ENCODE peak calls at places on chromosomes 11 and 22, in six cellular contexts. One of them, this sample, is unnamed.
A peak's percentile ranks its signal among the peaks of the same experiment; 100 is the strongest.

GRCh38 chr11:34274712-34275398 is 83.0 kb downstream of the ABTB2 start:
- DNase-seq in H1: no peak
- DNase-seq in IMR-90: peak; percentile 98
- DNase-seq in mesenchymal stem cell: peak; percentile 62
- DNase-seq in neuronal stem cell: no peak
- DNase-seq in H9: no peak
- DNase-seq in this sample: peak; percentile 100

GRCh38 chr22:44166877-44167276 is 13.8 kb upstream of the PARVG start:
- DNase-seq in H9: no peak
- DNase-seq in H1: no peak
- DNase-seq in mesenchymal stem cell: no peak
- DNase-seq in neuronal stem cell: no peak
- DNase-seq in IMR-90: no peak
- DNase-seq in this sample: no peak

GRCh38 chr11:87428266-87428665 is 390.5 kb downstream of the TMEM135 start:
- DNase-seq in IMR-90: peak; percentile 61
- DNase-seq in H9: no peak
- DNase-seq in mesenchymal stem cell: no peak
- DNase-seq in H1: no peak
- DNase-seq in neuronal stem cell: no peak
- DNase-seq in this sample: peak; percentile 29

GRCh38 chr11:41281131-41281742 is 178.2 kb downstream of the LRRC4C start:
- DNase-seq in H9: no peak
- DNase-seq in mesenchymal stem cell: peak; percentile 13
- DNase-seq in neuronal stem cell: no peak
- DNase-seq in H1: no peak
- DNase-seq in IMR-90: no peak
- DNase-seq in this sample: no peak

GRCh38 chr22:44684506-44685383 is 17.3 kb upstream of the PRR5 start:
- DNase-seq in H9: peak; percentile 95
- DNase-seq in IMR-90: peak; percentile 95
- DNase-seq in H1: peak; percentile 92
- DNase-seq in mesenchymal stem cell: peak; percentile 98
- DNase-seq in neuronal stem cell: peak; percentile 85
- DNase-seq in this sample: peak; percentile 90

GRCh38 chr22:19717691-19718254 is 3.5 kb downstream of the SEPTIN5 start:
- DNase-seq in IMR-90: peak; percentile 52
- DNase-seq in neuronal stem cell: no peak
- DNase-seq in H9: peak; percentile 65
- DNase-seq in H1: peak; percentile 92
- DNase-seq in mesenchymal stem cell: peak; percentile 54
- DNase-seq in this sample: peak; percentile 60

GRCh38 chr11:128686745-128687177 is 7.1 kb upstream of the FLI1 start:
- DNase-seq in H9: peak; percentile 59
- DNase-seq in mesenchymal stem cell: peak; percentile 58
- DNase-seq in IMR-90: peak; percentile 50
- DNase-seq in H1: peak; percentile 71
- DNase-seq in neuronal stem cell: no peak
- DNase-seq in this sample: peak; percentile 5

GRCh38 chr22:38291201-38291777 is 18.5 kb upstream of the TMEM184B start:
- DNase-seq in H9: no peak
- DNase-seq in IMR-90: no peak
- DNase-seq in H1: no peak
- DNase-seq in mesenchymal stem cell: no peak
- DNase-seq in neuronal stem cell: no peak
- DNase-seq in this sample: no peak

GRCh38 chr11:122784325-122785155 is 53.8 kb upstream of the CRTAM start:
- DNase-seq in neuronal stem cell: no peak
- DNase-seq in IMR-90: peak; percentile 98
- DNase-seq in H9: no peak
- DNase-seq in H1: no peak
- DNase-seq in mesenchymal stem cell: peak; percentile 88
- DNase-seq in this sample: peak; percentile 95

GRCh38 chr22:49270595-49271368 is 556.9 kb downstream of the BRD1 start:
- DNase-seq in mesenchymal stem cell: no peak
- DNase-seq in neuronal stem cell: no peak
- DNase-seq in IMR-90: no peak
- DNase-seq in H1: no peak
- DNase-seq in H9: no peak
- DNase-seq in this sample: no peak

GRCh38 chr11:117905524-117905923 is 23.7 kb downstream of the TMPRSS13 start:
- DNase-seq in neuronal stem cell: no peak
- DNase-seq in IMR-90: no peak
- DNase-seq in mesenchymal stem cell: no peak
- DNase-seq in H9: no peak
- DNase-seq in H1: no peak
- DNase-seq in this sample: no peak

GRCh38 chr11:48134221-48134922 is 82.2 kb upstream of the OR4B1 start:
- DNase-seq in H9: no peak
- DNase-seq in mesenchymal stem cell: no peak
- DNase-seq in neuronal stem cell: no peak
- DNase-seq in H1: no peak
- DNase-seq in IMR-90: no peak
- DNase-seq in this sample: peak; percentile 33

GRCh38 chr22:19750666-19751490 is 9.7 kb upstream of the TBX1 start:
- DNase-seq in neuronal stem cell: no peak
- DNase-seq in H9: no peak
- DNase-seq in H1: no peak
- DNase-seq in IMR-90: peak; percentile 76
- DNase-seq in mesenchymal stem cell: peak; percentile 49
- DNase-seq in this sample: no peak

GRCh38 chr11:57566035-57566504 is 1.4 kb downstream of the UBE2L6 start:
- DNase-seq in IMR-90: peak; percentile 63
- DNase-seq in neuronal stem cell: no peak
- DNase-seq in H1: no peak
- DNase-seq in mesenchymal stem cell: peak; percentile 80
- DNase-seq in H9: no peak
- DNase-seq in this sample: peak; percentile 51

GRCh38 chr11:122803716-122804115 is 34.6 kb upstream of the CRTAM start:
- DNase-seq in neuronal stem cell: no peak
- DNase-seq in mesenchymal stem cell: no peak
- DNase-seq in H1: no peak
- DNase-seq in H9: no peak
- DNase-seq in IMR-90: no peak
- DNase-seq in this sample: peak; percentile 82

GRCh38 chr11:22725079-22725478 is 58.7 kb downstream of the GAS2 start:
- DNase-seq in mesenchymal stem cell: no peak
- DNase-seq in neuronal stem cell: no peak
- DNase-seq in IMR-90: peak; percentile 1
- DNase-seq in H1: no peak
- DNase-seq in H9: no peak
- DNase-seq in this sample: no peak

GRCh38 chr11:123690490-123690889 is 36.1 kb upstream of the SCN3B start:
- DNase-seq in mesenchymal stem cell: no peak
- DNase-seq in neuronal stem cell: no peak
- DNase-seq in IMR-90: peak; percentile 63
- DNase-seq in H9: no peak
- DNase-seq in H1: no peak
- DNase-seq in this sample: no peak

GRCh38 chr11:72308226-72309073 is 64.5 kb upstream of the PHOX2A start:
- DNase-seq in H1: no peak
- DNase-seq in H9: no peak
- DNase-seq in mesenchymal stem cell: peak; percentile 43
- DNase-seq in neuronal stem cell: no peak
- DNase-seq in IMR-90: peak; percentile 98
- DNase-seq in this sample: peak; percentile 4

GRCh38 chr11:38384568-38384967 is 1786.5 kb upstream of the RAG2 start:
- DNase-seq in mesenchymal stem cell: no peak
- DNase-seq in IMR-90: no peak
- DNase-seq in H1: no peak
- DNase-seq in neuronal stem cell: no peak
- DNase-seq in H9: no peak
- DNase-seq in this sample: no peak

GRCh38 chr11:108466405-108466804 is 924 bp downstream of the C11orf65 start:
- DNase-seq in mesenchymal stem cell: no peak
- DNase-seq in neuronal stem cell: no peak
- DNase-seq in H9: no peak
- DNase-seq in H1: no peak
- DNase-seq in IMR-90: no peak
- DNase-seq in this sample: no peak

GRCh38 chr11:108472681-108473080 is 5.4 kb upstream of the C11orf65 start:
- DNase-seq in mesenchymal stem cell: no peak
- DNase-seq in H1: no peak
- DNase-seq in IMR-90: no peak
- DNase-seq in H9: no peak
- DNase-seq in neuronal stem cell: no peak
- DNase-seq in this sample: no peak

DNA sequence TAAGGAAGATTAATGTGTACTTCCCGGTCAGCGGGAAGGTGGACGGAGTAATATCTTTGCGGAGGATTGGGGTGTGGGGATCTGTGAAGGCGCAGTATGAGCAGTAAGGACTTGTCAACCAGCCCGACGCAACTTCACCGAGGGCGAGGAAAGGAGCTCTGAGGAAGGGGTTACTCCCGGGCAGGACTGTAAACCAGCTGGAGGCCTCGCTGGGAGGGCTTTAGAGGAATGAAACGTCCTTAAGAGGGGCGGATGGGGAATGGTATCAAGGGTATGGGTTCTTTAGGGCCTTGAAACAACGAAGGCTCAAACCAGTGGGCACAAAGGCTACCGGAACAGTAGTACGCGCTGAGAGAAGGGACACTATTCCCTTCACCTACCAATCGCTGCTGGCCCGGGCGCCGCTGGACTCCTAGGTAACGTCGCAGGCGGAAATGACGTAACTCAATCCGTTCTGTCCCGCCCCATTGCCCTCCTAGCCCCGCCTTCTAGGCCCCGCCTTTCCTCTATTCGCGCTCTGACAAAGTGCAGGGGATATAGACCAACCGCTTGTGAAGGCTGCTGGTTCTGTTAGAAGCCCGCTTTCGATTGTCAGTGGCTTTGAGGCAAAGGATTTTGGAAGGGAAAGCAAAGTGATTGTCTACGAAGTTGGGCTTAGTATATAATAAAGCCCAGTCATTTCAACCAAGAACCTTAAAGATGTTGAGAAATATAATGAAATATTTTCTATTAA is at the start of gene C11orf65:
- DNase-seq in neuronal stem cell: peak; percentile 93
- DNase-seq in H9: peak; percentile 96
- DNase-seq in H1: peak; percentile 96
- DNase-seq in mesenchymal stem cell: peak; percentile 98
- DNase-seq in IMR-90: peak; percentile 96
- DNase-seq in this sample: peak; percentile 99
- H4K8ac ChIP-seq in neuronal stem cell: no peak within 1 kb of the TSS
- H4K8ac ChIP-seq in H9: no peak within 1 kb of the TSS
- H4K8ac ChIP-seq in H1: peak within 1 kb of the TSS; percentile 95
- H4K8ac ChIP-seq in mesenchymal stem cell: peak within 1 kb of the TSS; percentile 83
- H4K8ac ChIP-seq in IMR-90: peak within 1 kb of the TSS; percentile 91
- H4K8ac ChIP-seq in this sample: peak within 1 kb of the TSS; percentile 92

DNA sequence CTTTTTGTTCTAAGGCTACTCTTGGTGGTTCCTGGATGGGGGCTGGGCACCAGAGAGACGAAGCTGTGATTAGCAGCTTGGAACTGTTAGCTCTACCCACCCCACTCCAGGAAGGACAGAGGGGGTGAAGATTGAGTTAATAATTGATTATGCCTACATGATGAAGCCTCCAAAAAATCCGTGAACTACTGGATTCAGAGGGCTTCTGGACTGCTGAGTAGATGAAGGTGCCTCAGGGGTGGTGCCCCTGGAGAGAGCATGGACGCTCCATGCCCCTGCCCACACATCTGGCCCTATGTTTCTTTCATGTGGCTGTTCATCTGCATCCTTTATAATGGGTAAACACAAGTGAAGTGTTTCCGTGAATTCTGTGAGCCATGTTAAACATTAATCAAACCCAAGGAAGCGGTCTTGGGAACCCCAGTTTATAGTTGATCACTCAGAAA is 47.3 kb upstream of the CYP2D6 start:
- DNase-seq in H9: no peak
- DNase-seq in H1: no peak
- DNase-seq in mesenchymal stem cell: no peak
- DNase-seq in IMR-90: no peak
- DNase-seq in neuronal stem cell: no peak
- DNase-seq in this sample: no peak
- H3K9me3 ChIP-seq in H9: no peaks in the 10 kb centered on the region
- H3K9me3 ChIP-seq in H1: no peaks in the 10 kb centered on the region
- H3K9me3 ChIP-seq in mesenchymal stem cell: no peaks in the 10 kb centered on the region
- H3K9me3 ChIP-seq in IMR-90: no peaks in the 10 kb centered on the region
- H3K9me3 ChIP-seq in neuronal stem cell: no peaks in the 10 kb centered on the region
- H3K9me3 ChIP-seq in this sample: no peaks in the 10 kb centered on the region

GRCh38 chr22:41446057-41446501 is 522 bp downstream of the TOB2 start:
- DNase-seq in mesenchymal stem cell: peak; percentile 18
- DNase-seq in H9: no peak
- DNase-seq in H1: no peak
- DNase-seq in neuronal stem cell: peak; percentile 21
- DNase-seq in IMR-90: no peak
- DNase-seq in this sample: no peak

GRCh38 chr22:41449321-41449720 is 2.7 kb upstream of the TOB2 start:
- DNase-seq in IMR-90: no peak
- DNase-seq in H1: no peak
- DNase-seq in mesenchymal stem cell: no peak
- DNase-seq in H9: no peak
- DNase-seq in neuronal stem cell: no peak
- DNase-seq in this sample: peak; percentile 86

GRCh38 chr22:41448189-41448808 is 1.7 kb upstream of the TOB2 start:
- DNase-seq in mesenchymal stem cell: peak; percentile 100
- DNase-seq in neuronal stem cell: peak; percentile 99
- DNase-seq in H1: peak; percentile 87
- DNase-seq in IMR-90: peak; percentile 99
- DNase-seq in H9: peak; percentile 99
- DNase-seq in this sample: peak; percentile 99

GRCh38 chr22:41446639-41447434 is at the start of gene TOB2:
- DNase-seq in H1: peak; percentile 97
- DNase-seq in neuronal stem cell: peak; percentile 95
- DNase-seq in H9: peak; percentile 96
- DNase-seq in IMR-90: peak; percentile 95
- DNase-seq in mesenchymal stem cell: peak; percentile 96
- DNase-seq in this sample: peak; percentile 94

DNA sequence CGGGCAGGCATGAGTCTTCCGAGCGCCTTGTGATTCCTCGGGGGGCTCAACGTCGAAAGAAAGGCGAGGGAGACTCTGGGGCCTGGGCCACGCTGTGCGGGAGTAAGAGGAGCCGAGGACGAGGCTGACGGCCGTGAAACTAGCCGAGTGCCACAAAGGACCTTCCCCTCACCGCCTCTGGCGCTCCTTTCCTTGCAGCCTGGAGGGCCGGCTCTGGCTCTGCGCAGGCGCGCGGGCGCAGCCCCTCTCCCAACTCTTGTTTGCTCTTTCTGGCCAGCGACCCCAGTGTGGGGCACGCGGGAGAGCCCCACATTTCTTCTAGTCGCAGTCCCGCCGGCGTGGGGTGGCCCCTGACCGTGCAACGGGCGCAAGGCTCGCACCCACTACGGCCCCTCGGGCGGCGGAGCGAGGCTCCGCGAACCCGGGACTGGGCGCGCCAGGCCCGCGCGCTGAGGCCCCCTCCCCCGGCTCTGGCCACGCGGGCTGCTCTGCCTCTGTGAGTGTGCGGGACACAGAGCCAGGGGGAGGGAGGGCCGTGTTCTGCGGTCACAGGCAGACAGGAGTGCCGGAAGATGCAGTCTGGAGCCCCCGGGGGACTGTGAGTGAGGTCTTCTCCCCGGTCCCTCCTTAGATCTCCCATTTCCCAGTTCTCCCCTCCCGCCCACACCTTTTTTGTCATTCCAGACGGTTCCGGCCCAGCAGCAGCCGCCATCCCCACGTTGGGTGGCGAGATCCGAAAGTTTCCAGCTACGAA is 1.0 kb upstream of the TOB2 start:
- DNase-seq in IMR-90: peak; percentile 50
- DNase-seq in H1: peak; percentile 78
- DNase-seq in neuronal stem cell: peak; percentile 75
- DNase-seq in H9: peak; percentile 74
- DNase-seq in mesenchymal stem cell: peak; percentile 85
- DNase-seq in this sample: peak; percentile 77
- H4K8ac ChIP-seq in IMR-90: peak overlapping the region; percentile 72
- H4K8ac ChIP-seq in H1: peak overlapping the region; percentile 98
- H4K8ac ChIP-seq in neuronal stem cell: peak overlapping the region; percentile 89
- H4K8ac ChIP-seq in H9: no peak overlapping the region
- H4K8ac ChIP-seq in mesenchymal stem cell: peak overlapping the region; percentile 97
- H4K8ac ChIP-seq in this sample: peak overlapping the region; percentile 93

GRCh38 chr11:55847453-55847852 is 8.9 kb downstream of the OR5D16 start:
- DNase-seq in H9: no peak
- DNase-seq in IMR-90: no peak
- DNase-seq in H1: no peak
- DNase-seq in mesenchymal stem cell: no peak
- DNase-seq in neuronal stem cell: no peak
- DNase-seq in this sample: no peak
- H3K9me3 ChIP-seq in H9: peaks cover 53% of the 10 kb centered on the region
- H3K9me3 ChIP-seq in IMR-90: peaks cover 1% of the 10 kb centered on the region
- H3K9me3 ChIP-seq in H1: peaks cover 30% of the 10 kb centered on the region
- H3K9me3 ChIP-seq in mesenchymal stem cell: no peaks in the 10 kb centered on the region
- H3K9me3 ChIP-seq in neuronal stem cell: peaks cover 2% of the 10 kb centered on the region
- H3K9me3 ChIP-seq in this sample: no peaks in the 10 kb centered on the region